ENCODE peak calls at places on chromosomes 12 and 14, in four cellular contexts. U, L, M and K are unnamed samples.

GRCh38 chr12:63206908-63207307 is 55.9 kb upstream of the AVPR1A start:
- DNase-seq in L (no peak), U (peak), M (no peak), K (no peak)

GRCh38 chr12:50090391-50090790 is 5.2 kb downstream of the SMARCD1 start:
- DNase-seq in U (no peak), M (no peak), L (no peak), K (no peak)

GRCh38 chr12:6315184-6315583 is 4.7 kb downstream of the PLEKHG6 start:
- DNase-seq in L (no peak), U (no peak), M (no peak), K (no peak)

GRCh38 chr14:70908918-70909641 is 1.8 kb downstream of the PCNX1 start:
- DNase-seq in M (no peak), L (no peak), U (no peak), K (no peak)

GRCh38 chr12:48853228-48853688 is 1.3 kb upstream of the DDX23 start:
- DNase-seq in U (peak), M (peak), L (peak), K (peak)

GRCh38 chr14:69316449-69317391 is 56.8 kb downstream of the GALNT16 start:
- DNase-seq in M (no peak), L (peak), U (peak), K (no peak)

GRCh38 chr14:22555573-22556011 is 33.4 kb downstream of the DAD1 start:
- DNase-seq in M (no peak), L (peak), U (no peak), K (no peak)

GRCh38 chr14:56187736-56188135 is 69.5 kb downstream of the PELI2 start:
- DNase-seq in M (no peak), L (no peak), U (no peak), K (no peak)

GRCh38 chr12:76586764-76587395 is 27.3 kb upstream of the OSBPL8 start:
- DNase-seq in L (peak), U (peak), M (no peak), K (peak)

DNA sequence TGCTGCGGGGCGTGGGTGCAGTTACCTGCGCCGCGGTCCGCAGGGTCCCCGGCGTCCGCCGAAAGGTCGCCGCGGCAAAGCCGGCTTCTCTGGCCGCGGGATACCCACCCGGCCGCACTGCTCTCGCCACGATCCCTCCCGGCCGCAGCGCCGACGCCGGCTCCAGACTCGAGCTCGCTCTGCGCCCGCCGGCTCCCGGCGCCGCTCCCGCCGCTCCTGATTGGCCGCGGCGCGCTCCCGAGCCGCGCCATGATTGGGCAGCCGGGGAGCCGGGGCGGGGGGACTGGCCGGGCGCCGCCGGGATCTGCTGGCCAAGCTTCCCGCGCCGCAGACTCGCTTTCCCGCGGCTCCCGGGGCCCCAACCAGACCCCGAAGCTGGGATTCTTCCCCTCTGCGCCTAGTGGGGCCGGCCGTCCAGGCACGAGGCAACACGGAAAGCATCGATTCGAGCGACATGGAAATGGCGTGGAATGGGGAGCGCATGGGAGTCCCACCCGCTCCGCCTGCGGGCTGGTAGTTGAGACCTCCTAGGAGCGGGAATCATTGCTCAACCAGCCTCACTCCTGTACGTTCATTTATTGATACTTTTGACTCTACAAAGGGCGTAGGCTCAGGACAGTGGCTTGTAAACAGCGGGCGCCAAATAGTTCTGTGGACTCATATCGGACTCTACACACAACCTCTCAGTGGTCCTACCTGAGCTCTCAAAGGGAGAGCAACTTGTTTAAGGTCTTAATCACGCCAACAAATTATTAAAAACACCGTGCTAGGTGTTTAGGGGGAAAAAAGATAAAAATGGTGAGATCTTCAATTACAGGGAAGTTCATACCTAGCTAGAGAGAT is 36.4 kb upstream of the STON2 start:
- DNase-seq in M (peak), U (peak), L (peak), K (peak)
- TF ChIP-seq POLR2A in M (no peak), U (no peak), L (no peak), K (peak)

GRCh38 chr14:21201732-21202462 is 46.0 kb upstream of the OR5AU1 start:
- DNase-seq in L (no peak), M (no peak), U (no peak), K (no peak)
- TF ChIP-seq POLR2A in L (no peak), M (no peak), U (no peak), K (no peak)

GRCh38 chr14:85532981-85533820 is 3.3 kb downstream of the FLRT2 start:
- DNase-seq in L (peak), U (peak), M (no peak), K (peak)
- TF ChIP-seq POLR2A in L (peak), U (peak), M (no peak), K (no peak)

GRCh38 chr14:38012056-38012455 is 195.6 kb upstream of the SSTR1 start:
- DNase-seq in M (no peak), U (no peak), L (no peak), K (no peak)

GRCh38 chr14:38016497-38016896 is 191.2 kb upstream of the SSTR1 start:
- DNase-seq in U (no peak), L (no peak), M (no peak), K (no peak)
- TF ChIP-seq POLR2A in U (no peak), L (no peak), M (no peak), K (no peak)

GRCh38 chr14:24307575-24308341 is at the start of gene CIDEB:
- DNase-seq in M (peak), L (peak), U (peak), K (peak)
- TF ChIP-seq POLR2A in M (no peak), L (no peak), U (no peak), K (no peak)

GRCh38 chr12:31959051-31959700 is at the start of gene RESF1:
- DNase-seq in U (peak), M (peak), L (peak), K (peak)
- TF ChIP-seq POLR2A in U (peak), M (peak), L (peak), K (peak)

GRCh38 chr12:3076730-3077571 is at the start of gene TSPAN9:
- DNase-seq in L (peak), U (peak), M (peak), K (peak)
- TF ChIP-seq POLR2A in L (peak), U (peak), M (no peak), K (no peak)